ENCODE peak calls at places on chromosomes 3 and 15, in four cellular contexts. E is renal cortical epithelial cell, H is NCI-H345, R is HTR-8/SVneo. Z is an unnamed sample.

GRCh38 chr3:113231827-113232253 is 20.5 kb downstream of the BOC start:
- DNase-seq in E (peak), R (peak), H (peak), Z (no peak)

GRCh38 chr3:76367281-76367680 is 581.9 kb upstream of the ZNF717 start:
- DNase-seq in E (no peak), H (no peak), R (no peak), Z (no peak)

GRCh38 chr3:7585052-7585451 is 724.1 kb downstream of the GRM7 start:
- DNase-seq in R (no peak), H (no peak), E (no peak), Z (no peak)

GRCh38 chr15:25658560-25658959 is 204.6 kb downstream of the ATP10A start:
- DNase-seq in R (no peak), E (no peak), H (no peak), Z (no peak)

GRCh38 chr3:187951452-187952190 is 202.3 kb upstream of the LPP start:
- DNase-seq in R (no peak), H (no peak), E (no peak), Z (no peak)

GRCh38 chr15:93331545-93332117 is 242.6 kb upstream of the RGMA start:
- DNase-seq in E (peak), R (no peak), H (peak), Z (no peak)

GRCh38 chr15:75646944-75647364 is 758 bp upstream of the SNX33 start:
- DNase-seq in H (no peak), R (no peak), E (no peak), Z (no peak)

GRCh38 chr3:42651248-42652091 is 2.0 kb upstream of the ZBTB47 start:
- DNase-seq in E (peak), R (no peak), H (no peak), Z (no peak)

GRCh38 chr3:95750097-95750496 is 1064.3 kb upstream of the EPHA6 start:
- DNase-seq in E (peak), R (no peak), H (no peak), Z (no peak)

GRCh38 chr3:115077501-115078250 is 69.4 kb downstream of the ZBTB20 start:
- DNase-seq in H (no peak), E (peak), R (no peak), Z (no peak)